ENCODE peak calls at places on chromosomes 7 and 10, in six cellular contexts. One of them, this sample, is unnamed.

GRCh38 chr10:62082729-62083412 is 181.4 kb downstream of the ARID5B start:
- DNase-seq in right atrium auricular region: no peak
- DNase-seq in HCT116: no peak
- DNase-seq in WERI-Rb-1: no peak
- DNase-seq in cardiac muscle cell: peak
- DNase-seq in IMR-90: peak
- DNase-seq in this sample: no peak

GRCh38 chr10:106560925-106561640 is 603.4 kb downstream of the SORCS1 start:
- DNase-seq in IMR-90: peak
- DNase-seq in cardiac muscle cell: no peak
- DNase-seq in right atrium auricular region: no peak
- DNase-seq in WERI-Rb-1: no peak
- DNase-seq in HCT116: no peak
- DNase-seq in this sample: no peak

GRCh38 chr10:80165173-80165572 is 32.6 kb downstream of the PLAC9 start:
- DNase-seq in WERI-Rb-1: no peak
- DNase-seq in HCT116: no peak
- DNase-seq in cardiac muscle cell: peak
- DNase-seq in IMR-90: peak
- DNase-seq in right atrium auricular region: no peak
- DNase-seq in this sample: peak

GRCh38 chr10:26479766-26480492 is 41.8 kb downstream of the APBB1IP start:
- DNase-seq in right atrium auricular region: no peak
- DNase-seq in cardiac muscle cell: no peak
- DNase-seq in IMR-90: no peak
- DNase-seq in HCT116: no peak
- DNase-seq in WERI-Rb-1: no peak
- DNase-seq in this sample: no peak

GRCh38 chr7:73900286-73900685 is 39.3 kb downstream of the TMEM270 start:
- DNase-seq in WERI-Rb-1: no peak
- DNase-seq in HCT116: no peak
- DNase-seq in IMR-90: no peak
- DNase-seq in right atrium auricular region: no peak
- DNase-seq in cardiac muscle cell: no peak
- DNase-seq in this sample: no peak

GRCh38 chr7:152292897-152293296 is 142.9 kb downstream of the KMT2C start:
- DNase-seq in right atrium auricular region: no peak
- DNase-seq in WERI-Rb-1: no peak
- DNase-seq in cardiac muscle cell: no peak
- DNase-seq in HCT116: no peak
- DNase-seq in IMR-90: no peak
- DNase-seq in this sample: no peak

GRCh38 chr10:4174197-4174596 is 389.2 kb upstream of the KLF6 start:
- DNase-seq in HCT116: no peak
- DNase-seq in WERI-Rb-1: peak
- DNase-seq in cardiac muscle cell: peak
- DNase-seq in right atrium auricular region: no peak
- DNase-seq in IMR-90: no peak
- DNase-seq in this sample: no peak

GRCh38 chr10:132303361-132304115 is 4.2 kb downstream of the STK32C start:
- DNase-seq in right atrium auricular region: no peak
- DNase-seq in HCT116: no peak
- DNase-seq in WERI-Rb-1: no peak
- DNase-seq in cardiac muscle cell: no peak
- DNase-seq in IMR-90: no peak
- DNase-seq in this sample: peak

GRCh38 chr10:4721994-4722753 is 103.8 kb upstream of the AKR1E2 start:
- DNase-seq in right atrium auricular region: no peak
- DNase-seq in IMR-90: peak
- DNase-seq in HCT116: no peak
- DNase-seq in cardiac muscle cell: no peak
- DNase-seq in WERI-Rb-1: no peak
- DNase-seq in this sample: no peak

GRCh38 chr7:85030893-85031292 is 156.0 kb downstream of the SEMA3D start:
- DNase-seq in HCT116: peak
- DNase-seq in cardiac muscle cell: peak
- DNase-seq in IMR-90: peak
- DNase-seq in right atrium auricular region: no peak
- DNase-seq in WERI-Rb-1: no peak
- DNase-seq in this sample: no peak

GRCh38 chr7:16913643-16914042 is 31.9 kb upstream of the AGR3 start:
- DNase-seq in WERI-Rb-1: no peak
- DNase-seq in HCT116: no peak
- DNase-seq in IMR-90: no peak
- DNase-seq in cardiac muscle cell: no peak
- DNase-seq in right atrium auricular region: no peak
- DNase-seq in this sample: no peak

GRCh38 chr10:69146756-69147155 is 22.8 kb downstream of the VPS26A start:
- DNase-seq in cardiac muscle cell: no peak
- DNase-seq in IMR-90: peak
- DNase-seq in WERI-Rb-1: no peak
- DNase-seq in HCT116: no peak
- DNase-seq in right atrium auricular region: no peak
- DNase-seq in this sample: no peak

GRCh38 chr7:55207423-55207822 is 157.7 kb upstream of the LANCL2 start:
- DNase-seq in HCT116: no peak
- DNase-seq in right atrium auricular region: no peak
- DNase-seq in cardiac muscle cell: no peak
- DNase-seq in WERI-Rb-1: no peak
- DNase-seq in IMR-90: no peak
- DNase-seq in this sample: no peak

GRCh38 chr7:137399827-137400823 is 56.6 kb upstream of the PTN start:
- DNase-seq in WERI-Rb-1: no peak
- DNase-seq in cardiac muscle cell: peak
- DNase-seq in HCT116: no peak
- DNase-seq in right atrium auricular region: no peak
- DNase-seq in IMR-90: peak
- DNase-seq in this sample: no peak

GRCh38 chr7:99837649-99838361 is 10.0 kb downstream of the CYP3A43 start:
- DNase-seq in cardiac muscle cell: no peak
- DNase-seq in right atrium auricular region: no peak
- DNase-seq in IMR-90: no peak
- DNase-seq in WERI-Rb-1: no peak
- DNase-seq in HCT116: no peak
- DNase-seq in this sample: no peak
- H3K4me3 ChIP-seq in cardiac muscle cell: no peak
- H3K4me3 ChIP-seq in right atrium auricular region: no peak
- H3K4me3 ChIP-seq in IMR-90: no peak
- H3K4me3 ChIP-seq in WERI-Rb-1: no peak
- H3K4me3 ChIP-seq in HCT116: no peak
- H3K4me3 ChIP-seq in this sample: no peak

GRCh38 chr10:86049442-86049841 is 317.2 kb downstream of the GRID1 start:
- DNase-seq in WERI-Rb-1: no peak
- DNase-seq in IMR-90: no peak
- DNase-seq in HCT116: no peak
- DNase-seq in cardiac muscle cell: peak
- DNase-seq in right atrium auricular region: no peak
- DNase-seq in this sample: no peak

GRCh38 chr10:86047588-86047987 is 319.0 kb downstream of the GRID1 start:
- DNase-seq in cardiac muscle cell: no peak
- DNase-seq in WERI-Rb-1: no peak
- DNase-seq in right atrium auricular region: no peak
- DNase-seq in IMR-90: no peak
- DNase-seq in HCT116: no peak
- DNase-seq in this sample: no peak

GRCh38 chr10:86048571-86048970 is 318.0 kb downstream of the GRID1 start:
- DNase-seq in WERI-Rb-1: no peak
- DNase-seq in cardiac muscle cell: no peak
- DNase-seq in IMR-90: no peak
- DNase-seq in right atrium auricular region: no peak
- DNase-seq in HCT116: no peak
- DNase-seq in this sample: no peak

GRCh38 chr10:86046845-86047460 is 319.6 kb downstream of the GRID1 start:
- DNase-seq in HCT116: peak
- DNase-seq in WERI-Rb-1: no peak
- DNase-seq in IMR-90: no peak
- DNase-seq in cardiac muscle cell: no peak
- DNase-seq in right atrium auricular region: no peak
- DNase-seq in this sample: no peak

DNA sequence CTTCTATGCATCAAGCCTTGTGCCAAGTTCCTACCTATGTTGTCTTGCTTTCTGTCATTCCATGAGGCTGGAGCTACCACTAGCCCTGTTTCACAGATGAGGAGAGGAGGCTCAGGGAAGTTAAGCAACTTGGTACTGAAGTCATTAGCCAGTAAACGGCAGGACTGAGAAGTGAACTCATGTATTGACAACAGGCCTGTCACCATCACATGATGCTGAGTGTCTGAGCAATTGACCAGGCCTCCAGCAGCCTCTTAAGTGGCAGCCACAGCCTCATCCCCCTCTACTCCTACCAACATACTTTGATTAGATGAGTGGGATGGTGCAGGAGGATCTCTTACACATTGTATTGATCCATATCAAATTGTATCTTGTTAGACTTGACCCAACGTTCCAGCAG is 317.6 kb downstream of the GRID1 start:
- DNase-seq in cardiac muscle cell: peak
- DNase-seq in IMR-90: no peak
- DNase-seq in HCT116: no peak
- DNase-seq in WERI-Rb-1: no peak
- DNase-seq in right atrium auricular region: no peak
- DNase-seq in this sample: no peak
- TF ChIP-seq CTCF in cardiac muscle cell: no peak
- TF ChIP-seq CTCF in IMR-90: no peak
- TF ChIP-seq CTCF in HCT116: no peak
- TF ChIP-seq CTCF in WERI-Rb-1: no peak
- TF ChIP-seq CTCF in right atrium auricular region: no peak
- TF ChIP-seq CTCF in this sample: no peak

GRCh38 chr7:132458685-132459084 is 117.6 kb downstream of the PLXNA4 start:
- DNase-seq in WERI-Rb-1: no peak
- DNase-seq in cardiac muscle cell: no peak
- DNase-seq in right atrium auricular region: no peak
- DNase-seq in HCT116: no peak
- DNase-seq in IMR-90: no peak
- DNase-seq in this sample: no peak
- H3K4me3 ChIP-seq in WERI-Rb-1: no peak
- H3K4me3 ChIP-seq in cardiac muscle cell: no peak
- H3K4me3 ChIP-seq in right atrium auricular region: no peak
- H3K4me3 ChIP-seq in HCT116: no peak
- H3K4me3 ChIP-seq in IMR-90: no peak
- H3K4me3 ChIP-seq in this sample: no peak

DNA sequence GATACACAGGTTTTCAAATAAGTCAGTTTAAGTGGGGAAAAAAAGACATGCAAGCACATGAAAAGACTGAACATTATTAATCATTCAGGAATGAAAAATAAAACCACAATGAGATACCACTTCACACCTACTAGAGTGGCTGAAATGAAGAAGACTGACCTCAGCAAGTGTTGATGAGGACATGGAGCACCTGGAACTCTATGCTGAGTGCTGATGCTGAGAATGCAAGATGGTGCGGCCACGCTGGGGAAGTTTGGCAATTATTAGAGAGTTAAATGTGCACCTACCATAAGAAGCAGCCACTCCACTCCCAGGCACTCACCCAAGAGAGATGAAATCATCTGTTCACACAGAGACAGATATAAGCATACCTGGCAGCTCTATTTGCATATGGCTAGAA is 32.9 kb upstream of the ELFN1 start:
- DNase-seq in WERI-Rb-1: no peak
- DNase-seq in right atrium auricular region: no peak
- DNase-seq in IMR-90: no peak
- DNase-seq in HCT116: no peak
- DNase-seq in cardiac muscle cell: no peak
- DNase-seq in this sample: no peak
- TF ChIP-seq CTCF in WERI-Rb-1: no peak
- TF ChIP-seq CTCF in right atrium auricular region: no peak
- TF ChIP-seq CTCF in IMR-90: no peak
- TF ChIP-seq CTCF in HCT116: no peak
- TF ChIP-seq CTCF in cardiac muscle cell: no peak
- TF ChIP-seq CTCF in this sample: no peak

This sample was measured in upper lobe of right lung.